ENCODE peak calls at places on chromosomes 3 and 15, in five cellular contexts. One of them, this sample, is unnamed.

GRCh38 chr15:53586815-53587214 is 172.6 kb downstream of the WDR72 start:
- DNase-seq in K562: peak
- DNase-seq in H9: peak
- DNase-seq in WERI-Rb-1: peak
- DNase-seq in kidney: no peak
- DNase-seq in this sample: no peak

GRCh38 chr15:43127752-43128151 is 5.6 kb upstream of the TMEM62 start:
- DNase-seq in K562: no peak
- DNase-seq in H9: no peak
- DNase-seq in WERI-Rb-1: no peak
- DNase-seq in kidney: no peak
- DNase-seq in this sample: no peak

GRCh38 chr3:64019271-64019670 is 4.0 kb downstream of the PSMD6 start:
- DNase-seq in K562: no peak
- DNase-seq in H9: no peak
- DNase-seq in WERI-Rb-1: no peak
- DNase-seq in kidney: no peak
- DNase-seq in this sample: no peak

GRCh38 chr15:42908538-42908937 is 12.0 kb downstream of the TTBK2 start:
- DNase-seq in K562: no peak
- DNase-seq in H9: no peak
- DNase-seq in WERI-Rb-1: no peak
- DNase-seq in kidney: no peak
- DNase-seq in this sample: no peak

GRCh38 chr3:69925506-69925905 is 74.0 kb upstream of the SAMMSON start:
- DNase-seq in K562: no peak
- DNase-seq in H9: no peak
- DNase-seq in WERI-Rb-1: no peak
- DNase-seq in kidney: no peak
- DNase-seq in this sample: no peak

GRCh38 chr3:10551821-10552630 is 46.6 kb upstream of the ATP2B2 start:
- DNase-seq in K562: peak
- DNase-seq in H9: peak
- DNase-seq in WERI-Rb-1: no peak
- DNase-seq in kidney: no peak
- DNase-seq in this sample: peak

GRCh38 chr3:46682156-46682555 is 11.3 kb downstream of the ALS2CL start:
- DNase-seq in K562: no peak
- DNase-seq in H9: no peak
- DNase-seq in WERI-Rb-1: no peak
- DNase-seq in kidney: no peak
- DNase-seq in this sample: no peak

GRCh38 chr3:18127181-18127863 is 297.8 kb downstream of the SATB1 start:
- DNase-seq in K562: no peak
- DNase-seq in H9: no peak
- DNase-seq in WERI-Rb-1: no peak
- DNase-seq in kidney: no peak
- DNase-seq in this sample: no peak

GRCh38 chr3:185779461-185779860 is 45.4 kb downstream of the IGF2BP2 start:
- DNase-seq in K562: no peak
- DNase-seq in H9: no peak
- DNase-seq in WERI-Rb-1: no peak
- DNase-seq in kidney: no peak
- DNase-seq in this sample: no peak

GRCh38 chr3:129605593-129606521 is 619 bp downstream of the PLXND1 start:
- DNase-seq in K562: no peak
- DNase-seq in H9: peak
- DNase-seq in WERI-Rb-1: peak
- DNase-seq in kidney: no peak
- DNase-seq in this sample: peak

GRCh38 chr3:183189641-183190040 is 27.1 kb upstream of the LAMP3 start:
- DNase-seq in K562: no peak
- DNase-seq in H9: no peak
- DNase-seq in WERI-Rb-1: no peak
- DNase-seq in kidney: no peak
- DNase-seq in this sample: no peak

GRCh38 chr3:194715022-194715800 is 29.5 kb downstream of the FAM43A start:
- DNase-seq in K562: no peak
- DNase-seq in H9: no peak
- DNase-seq in WERI-Rb-1: no peak
- DNase-seq in kidney: no peak
- DNase-seq in this sample: no peak

GRCh38 chr3:111303760-111304159 is 232.1 kb downstream of the NECTIN3 start:
- DNase-seq in K562: no peak
- DNase-seq in H9: no peak
- DNase-seq in WERI-Rb-1: no peak
- DNase-seq in kidney: no peak
- DNase-seq in this sample: no peak

GRCh38 chr3:284316-284715 is 87.8 kb downstream of the CHL1 start:
- DNase-seq in K562: no peak
- DNase-seq in H9: no peak
- DNase-seq in WERI-Rb-1: no peak
- DNase-seq in kidney: no peak
- DNase-seq in this sample: no peak

GRCh38 chr3:161914703-161915102 is 418.1 kb downstream of the OTOL1 start:
- DNase-seq in K562: no peak
- DNase-seq in H9: peak
- DNase-seq in WERI-Rb-1: peak
- DNase-seq in kidney: no peak
- DNase-seq in this sample: peak

GRCh38 chr3:25907081-25907480 is 117.2 kb downstream of the OXSM start:
- DNase-seq in K562: no peak
- DNase-seq in H9: no peak
- DNase-seq in WERI-Rb-1: no peak
- DNase-seq in kidney: no peak
- DNase-seq in this sample: no peak

GRCh38 chr3:49713336-49714105 is 6.0 kb downstream of the AMIGO3 start:
- DNase-seq in K562: no peak
- DNase-seq in H9: no peak
- DNase-seq in WERI-Rb-1: no peak
- DNase-seq in kidney: peak
- DNase-seq in this sample: no peak

GRCh38 chr3:14523792-14524191 is 16.4 kb downstream of the GRIP2 start:
- DNase-seq in K562: no peak
- DNase-seq in H9: peak
- DNase-seq in WERI-Rb-1: peak
- DNase-seq in kidney: no peak
- DNase-seq in this sample: no peak

GRCh38 chr3:28606283-28606682 is 257.7 kb upstream of the AZI2 start:
- DNase-seq in K562: no peak
- DNase-seq in H9: peak
- DNase-seq in WERI-Rb-1: no peak
- DNase-seq in kidney: no peak
- DNase-seq in this sample: no peak

GRCh38 chr15:44836094-44836493 is 99.8 kb downstream of the TRIM69 start:
- DNase-seq in K562: no peak
- DNase-seq in H9: no peak
- DNase-seq in WERI-Rb-1: no peak
- DNase-seq in kidney: no peak
- DNase-seq in this sample: no peak
- TF ChIP-seq CTCF in K562: no peak
- TF ChIP-seq CTCF in H9: no peak
- TF ChIP-seq CTCF in WERI-Rb-1: no peak
- TF ChIP-seq CTCF in kidney: no peak
- TF ChIP-seq CTCF in this sample: no peak

GRCh38 chr3:121998588-121999473 is 23.2 kb downstream of the ILDR1 start:
- DNase-seq in K562: no peak
- DNase-seq in H9: no peak
- DNase-seq in WERI-Rb-1: no peak
- DNase-seq in kidney: no peak
- DNase-seq in this sample: no peak

GRCh38 chr3:121998030-121998580 is 23.9 kb downstream of the ILDR1 start:
- DNase-seq in K562: no peak
- DNase-seq in H9: no peak
- DNase-seq in WERI-Rb-1: no peak
- DNase-seq in kidney: no peak
- DNase-seq in this sample: no peak

GRCh38 chr3:121995190-121996137 is 26.6 kb downstream of the ILDR1 start:
- DNase-seq in K562: peak
- DNase-seq in H9: peak
- DNase-seq in WERI-Rb-1: peak
- DNase-seq in kidney: peak
- DNase-seq in this sample: peak

GRCh38 chr3:121999931-122000330 is 22.1 kb downstream of the ILDR1 start:
- DNase-seq in K562: no peak
- DNase-seq in H9: no peak
- DNase-seq in WERI-Rb-1: no peak
- DNase-seq in kidney: no peak
- DNase-seq in this sample: no peak

DNA sequence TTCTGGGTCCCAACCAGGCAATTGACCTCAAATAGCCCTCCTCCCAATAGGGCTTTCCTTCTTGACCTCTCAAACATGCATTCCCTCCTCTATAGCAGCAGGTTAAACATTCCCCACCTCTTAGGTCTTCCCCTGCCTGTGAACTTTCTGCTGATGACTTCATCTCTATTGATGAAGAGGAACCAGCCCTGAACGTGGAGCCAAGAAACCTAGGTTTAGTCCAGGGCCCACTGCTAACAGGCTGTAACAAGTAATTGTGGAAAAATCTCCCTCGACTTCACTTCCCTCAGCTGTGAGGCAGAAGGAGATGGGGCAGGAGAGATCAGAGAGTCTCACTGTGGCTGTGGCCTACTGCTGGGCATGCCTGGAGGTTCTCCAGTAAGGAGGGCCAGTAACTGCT is 24.7 kb downstream of the ILDR1 start:
- DNase-seq in K562: no peak
- DNase-seq in H9: no peak
- DNase-seq in WERI-Rb-1: no peak
- DNase-seq in kidney: no peak
- DNase-seq in this sample: no peak
- H3K27ac ChIP-seq in K562: no peak
- H3K27ac ChIP-seq in H9: no peak
- H3K27ac ChIP-seq in WERI-Rb-1: no peak
- H3K27ac ChIP-seq in kidney: peak
- H3K27ac ChIP-seq in this sample: no peak

GRCh38 chr3:135416182-135416581 is 549.3 kb upstream of the PPP2R3A start:
- DNase-seq in K562: no peak
- DNase-seq in H9: no peak
- DNase-seq in WERI-Rb-1: no peak
- DNase-seq in kidney: no peak
- DNase-seq in this sample: no peak

DNA sequence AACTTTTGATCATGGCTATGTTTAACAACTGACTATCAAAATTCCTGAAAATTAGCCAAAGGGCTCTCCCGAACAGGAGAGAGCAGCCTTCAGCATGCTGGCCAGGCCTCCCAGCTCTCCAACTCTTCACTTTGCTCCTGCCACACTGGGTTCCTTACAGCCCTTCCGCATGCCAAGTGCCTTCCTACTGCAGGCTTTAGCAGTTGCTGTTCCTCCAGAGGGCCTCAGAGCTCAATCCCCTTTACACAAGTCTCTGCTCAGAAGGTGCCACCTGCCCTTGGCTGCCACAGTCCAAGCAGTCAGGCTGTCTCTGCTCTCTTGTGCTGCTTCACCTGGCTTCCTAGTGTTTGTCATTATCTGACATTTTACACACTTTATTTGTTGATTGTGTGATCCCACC is 553.1 kb upstream of the PPP2R3A start:
- DNase-seq in K562: no peak
- DNase-seq in H9: peak
- DNase-seq in WERI-Rb-1: peak
- DNase-seq in kidney: peak
- DNase-seq in this sample: no peak
- TF ChIP-seq CTCF in K562: no peak
- TF ChIP-seq CTCF in H9: no peak
- TF ChIP-seq CTCF in WERI-Rb-1: peak
- TF ChIP-seq CTCF in kidney: no peak
- TF ChIP-seq CTCF in this sample: no peak

GRCh38 chr3:59876533-59877062 is 826.8 kb upstream of the CFAP20DC start:
- DNase-seq in K562: no peak
- DNase-seq in H9: no peak
- DNase-seq in WERI-Rb-1: no peak
- DNase-seq in kidney: no peak
- DNase-seq in this sample: no peak

GRCh38 chr3:59877263-59877662 is 827.4 kb upstream of the CFAP20DC start:
- DNase-seq in K562: peak
- DNase-seq in H9: no peak
- DNase-seq in WERI-Rb-1: no peak
- DNase-seq in kidney: no peak
- DNase-seq in this sample: no peak

GRCh38 chr3:59880717-59881116 is 830.9 kb upstream of the CFAP20DC start:
- DNase-seq in K562: no peak
- DNase-seq in H9: no peak
- DNase-seq in WERI-Rb-1: no peak
- DNase-seq in kidney: no peak
- DNase-seq in this sample: no peak

GRCh38 chr3:59879033-59879655 is 829.3 kb upstream of the CFAP20DC start:
- DNase-seq in K562: no peak
- DNase-seq in H9: no peak
- DNase-seq in WERI-Rb-1: no peak
- DNase-seq in kidney: no peak
- DNase-seq in this sample: no peak

DNA sequence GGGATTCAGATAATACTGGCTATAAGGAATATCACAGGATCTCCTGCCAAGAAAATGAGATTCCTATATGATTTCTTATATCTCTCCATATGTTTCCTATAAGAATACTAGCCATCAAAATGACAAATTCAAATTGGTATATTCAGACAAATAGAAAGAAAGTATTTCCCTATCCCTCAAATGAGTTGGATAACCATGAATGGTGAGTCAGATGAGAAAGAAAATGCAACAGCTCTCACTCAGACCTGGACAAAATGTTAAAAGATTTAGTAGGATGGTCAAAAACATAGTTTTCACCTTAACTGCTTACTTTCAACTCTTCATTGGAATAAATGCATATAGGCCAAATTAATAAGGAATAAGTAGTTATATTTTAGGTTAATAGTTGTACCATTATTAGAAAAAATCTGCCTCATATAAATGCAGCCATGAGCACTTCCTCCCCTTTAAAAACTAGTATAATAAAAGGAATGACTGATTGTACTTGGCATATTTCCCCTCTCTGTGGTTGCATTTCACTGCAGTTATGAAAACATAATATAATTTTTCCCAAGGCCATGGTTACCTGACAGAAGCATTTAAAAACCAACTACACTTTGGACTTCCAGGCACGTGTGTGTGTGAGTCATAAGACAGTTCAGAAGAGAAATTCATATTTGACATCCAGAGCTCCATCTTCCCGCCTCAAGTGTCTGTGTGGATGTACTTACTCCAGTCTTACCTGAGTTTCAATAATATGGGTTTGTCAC is 828.0 kb upstream of the CFAP20DC start:
- DNase-seq in K562: no peak
- DNase-seq in H9: no peak
- DNase-seq in WERI-Rb-1: no peak
- DNase-seq in kidney: no peak
- DNase-seq in this sample: no peak
- H3K27ac ChIP-seq in K562: no peak
- H3K27ac ChIP-seq in H9: no peak
- H3K27ac ChIP-seq in WERI-Rb-1: no peak
- H3K27ac ChIP-seq in kidney: no peak
- H3K27ac ChIP-seq in this sample: no peak

DNA sequence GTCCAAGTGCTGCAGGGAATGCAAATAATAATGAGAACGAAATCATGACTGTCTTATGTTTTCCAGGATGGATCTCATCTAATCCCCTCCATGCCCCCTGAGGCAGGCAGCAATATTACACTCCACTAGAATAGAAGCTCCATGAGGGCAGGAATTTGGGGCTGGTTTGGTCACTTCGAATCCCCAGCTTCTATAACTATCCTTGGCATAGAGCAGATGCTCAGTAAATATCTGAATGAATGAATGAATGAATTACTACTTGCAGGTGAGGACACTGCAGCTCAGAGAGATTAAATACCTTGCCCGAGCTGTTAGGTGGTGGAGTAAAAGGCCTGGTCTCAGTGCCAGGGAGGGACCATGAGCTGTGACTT is 11.1 kb downstream of the PXYLP1 start:
- DNase-seq in K562: no peak
- DNase-seq in H9: no peak
- DNase-seq in WERI-Rb-1: no peak
- DNase-seq in kidney: no peak
- DNase-seq in this sample: no peak
- TF ChIP-seq CTCF in K562: no peak
- TF ChIP-seq CTCF in H9: no peak
- TF ChIP-seq CTCF in WERI-Rb-1: no peak
- TF ChIP-seq CTCF in kidney: no peak
- TF ChIP-seq CTCF in this sample: no peak